ENCODE peak calls at places on chromosomes 2 and 18, in nine cellular contexts. V, J, N, T, U, K, E, F and X are unnamed samples. For H3K36me3, the result is how much of the 10 kb centered on the place peaks cover.

GRCh38 chr2:26646986-26647672 is 6.0 kb upstream of the CIB4 start:
- DNase-seq in U (no peak), E (no peak), J (no peak), N (peak), T (no peak), V (no peak), F (no peak), K (no peak), X (no peak)

GRCh38 chr2:171514908-171515582 is 7.2 kb upstream of the CYBRD1 start:
- DNase-seq in N (no peak), V (no peak), K (no peak), F (no peak), T (no peak), J (no peak), U (no peak), E (no peak), X (no peak)

GRCh38 chr18:63264871-63265270 is 54.7 kb downstream of the BCL2 start:
- DNase-seq in K (no peak), U (no peak), F (no peak), V (no peak), N (no peak), T (no peak), E (no peak), J (no peak), X (no peak)

GRCh38 chr2:20675701-20676352 is 8.9 kb downstream of the GDF7 start:
- DNase-seq in V (no peak), N (peak), K (peak), J (peak), F (no peak), T (no peak), E (peak), U (no peak), X (peak)

GRCh38 chr2:206020151-206020550 is 65.8 kb downstream of the INO80D start:
- DNase-seq in U (no peak), N (no peak), V (no peak), E (no peak), J (no peak), K (peak), T (no peak), F (no peak), X (no peak)

GRCh38 chr18:24396082-24396623 is 1.5 kb downstream of the OSBPL1A start:
- DNase-seq in E (no peak), K (no peak), J (no peak), T (no peak), U (no peak), V (peak), F (no peak), N (no peak), X (no peak)

GRCh38 chr2:42124051-42124813 is 44.9 kb upstream of the EML4 start:
- DNase-seq in K (no peak), E (no peak), N (no peak), T (no peak), J (no peak), V (no peak), U (no peak), F (peak), X (peak)

GRCh38 chr2:64400733-64401500 is 53.0 kb upstream of the LGALSL start:
- DNase-seq in F (no peak), V (no peak), U (no peak), K (peak), T (no peak), E (peak), N (peak), J (peak), X (no peak)

GRCh38 chr2:153548536-153548935 is 70.0 kb upstream of the RPRM start:
- DNase-seq in T (no peak), F (no peak), K (no peak), U (no peak), V (no peak), N (no peak), J (no peak), E (no peak), X (no peak)

GRCh38 chr18:25298853-25299274 is 53.1 kb downstream of the ZNF521 start:
- DNase-seq in T (peak), U (no peak), K (peak), E (no peak), V (peak), N (no peak), J (peak), F (peak), X (no peak)

DNA sequence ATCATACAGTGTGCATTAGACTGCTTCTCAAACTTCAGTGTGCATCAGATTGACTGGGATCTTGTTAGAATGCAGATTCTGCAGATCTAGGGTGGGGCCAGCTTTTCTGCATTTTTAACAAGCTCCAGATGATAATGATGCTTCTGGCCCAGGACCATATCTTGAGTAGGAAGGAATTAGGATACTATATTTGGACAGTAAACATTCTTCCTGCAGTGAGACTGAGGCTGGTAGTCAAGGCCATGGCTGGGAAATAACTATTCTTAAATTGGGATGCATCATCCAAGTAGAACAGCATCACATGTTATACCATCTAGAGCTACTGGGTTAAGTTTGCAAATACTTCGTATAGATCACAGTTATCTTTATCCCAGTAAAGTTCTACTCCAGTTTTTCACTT is 28.4 kb upstream of the ARMC9 start:
- DNase-seq in F (no peak), K (no peak), V (no peak), N (no peak), U (no peak), T (no peak), E (no peak), J (no peak), X (no peak)
- H3K36me3 ChIP-seq in F (under half), K (half or more), V (under half), N (under half), U (half or more), T (under half), E (half or more), J (under half), X (under half)

DNA sequence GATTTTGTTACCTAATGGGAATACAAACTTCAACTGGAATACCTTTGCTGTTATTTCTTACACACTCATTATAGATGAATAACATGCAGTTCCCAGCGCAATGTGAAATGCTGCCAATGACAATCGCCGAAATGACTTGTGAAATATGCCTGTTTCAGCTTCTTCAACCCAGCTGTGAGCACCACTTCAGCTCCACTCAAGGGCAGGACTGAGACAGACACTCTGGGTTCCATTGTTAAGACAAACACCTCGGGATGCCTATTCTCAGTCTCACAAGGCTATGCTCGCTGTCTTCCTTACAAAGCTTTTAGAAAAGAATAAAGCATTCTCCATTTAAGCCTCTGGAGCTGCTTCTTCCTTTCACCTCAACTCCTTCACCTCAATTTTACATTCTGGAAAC is 4.3 kb downstream of the CBLN2 start:
- DNase-seq in V (no peak), U (no peak), K (no peak), E (no peak), T (no peak), F (no peak), N (peak), J (no peak), X (no peak)
- TF ChIP-seq EZH2 in V (no peak), U (no peak), K (no peak), E (no peak), T (no peak), F (no peak), N (no peak), J (no peak), X (no peak)

DNA sequence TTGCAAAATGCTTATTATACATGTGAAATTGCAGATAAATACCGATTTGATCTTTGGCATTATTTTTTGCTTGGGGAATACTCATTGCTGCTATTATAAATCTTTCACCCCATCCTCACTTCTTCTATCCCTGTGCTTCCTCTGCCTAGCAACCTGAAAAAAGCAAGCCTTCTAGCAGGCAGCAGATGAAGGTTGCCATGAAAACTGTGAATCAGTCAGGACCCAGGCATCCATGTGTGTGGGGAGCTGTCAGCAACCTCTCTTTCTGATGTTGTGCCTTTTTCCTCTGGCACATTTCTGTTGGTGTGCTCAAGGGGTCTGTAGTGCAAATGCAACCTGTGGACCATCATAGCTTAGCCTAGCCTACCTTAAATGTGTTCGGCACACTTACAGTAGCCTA is 364.2 kb downstream of the LRRTM1 start:
- DNase-seq in E (no peak), K (no peak), T (no peak), F (no peak), N (no peak), U (no peak), V (no peak), J (no peak), X (no peak)
- H3K36me3 ChIP-seq in E (under half), K (under half), T (under half), F (under half), N (under half), U (under half), V (under half), J (under half), X (under half)

DNA sequence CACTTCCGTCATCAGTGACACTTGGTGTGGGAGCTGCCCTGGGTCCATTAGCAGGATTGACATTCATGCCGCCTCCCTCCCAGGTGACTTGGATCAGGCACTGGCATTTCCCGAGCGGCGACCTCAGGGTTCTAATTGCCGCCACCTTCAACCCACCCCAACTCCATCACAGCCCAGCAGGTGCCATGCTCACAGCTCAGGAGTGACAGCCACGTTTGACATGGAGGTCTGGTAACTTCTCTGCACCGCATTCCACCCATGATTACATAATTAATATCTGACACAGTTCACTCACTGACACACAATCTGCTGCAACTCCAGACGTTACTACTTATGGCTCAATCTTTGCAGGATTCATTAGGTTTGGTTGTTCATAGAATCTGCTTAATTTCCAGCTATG is 450.9 kb upstream of the MYT1L start:
- DNase-seq in J (no peak), V (no peak), K (no peak), E (no peak), T (no peak), F (no peak), U (no peak), N (no peak), X (no peak)
- TF ChIP-seq EZH2 in J (no peak), V (no peak), K (no peak), E (no peak), T (no peak), F (no peak), U (no peak), N (no peak), X (no peak)

GRCh38 chr2:74103763-74104162 is 43.9 kb downstream of the BOLA3 start:
- DNase-seq in V (no peak), N (no peak), K (no peak), F (no peak), E (no peak), T (no peak), U (no peak), J (no peak), X (no peak)
- H3K36me3 ChIP-seq in V (under half), N (under half), K (under half), F (under half), E (half or more), T (under half), U (under half), J (under half), X (under half)

DNA sequence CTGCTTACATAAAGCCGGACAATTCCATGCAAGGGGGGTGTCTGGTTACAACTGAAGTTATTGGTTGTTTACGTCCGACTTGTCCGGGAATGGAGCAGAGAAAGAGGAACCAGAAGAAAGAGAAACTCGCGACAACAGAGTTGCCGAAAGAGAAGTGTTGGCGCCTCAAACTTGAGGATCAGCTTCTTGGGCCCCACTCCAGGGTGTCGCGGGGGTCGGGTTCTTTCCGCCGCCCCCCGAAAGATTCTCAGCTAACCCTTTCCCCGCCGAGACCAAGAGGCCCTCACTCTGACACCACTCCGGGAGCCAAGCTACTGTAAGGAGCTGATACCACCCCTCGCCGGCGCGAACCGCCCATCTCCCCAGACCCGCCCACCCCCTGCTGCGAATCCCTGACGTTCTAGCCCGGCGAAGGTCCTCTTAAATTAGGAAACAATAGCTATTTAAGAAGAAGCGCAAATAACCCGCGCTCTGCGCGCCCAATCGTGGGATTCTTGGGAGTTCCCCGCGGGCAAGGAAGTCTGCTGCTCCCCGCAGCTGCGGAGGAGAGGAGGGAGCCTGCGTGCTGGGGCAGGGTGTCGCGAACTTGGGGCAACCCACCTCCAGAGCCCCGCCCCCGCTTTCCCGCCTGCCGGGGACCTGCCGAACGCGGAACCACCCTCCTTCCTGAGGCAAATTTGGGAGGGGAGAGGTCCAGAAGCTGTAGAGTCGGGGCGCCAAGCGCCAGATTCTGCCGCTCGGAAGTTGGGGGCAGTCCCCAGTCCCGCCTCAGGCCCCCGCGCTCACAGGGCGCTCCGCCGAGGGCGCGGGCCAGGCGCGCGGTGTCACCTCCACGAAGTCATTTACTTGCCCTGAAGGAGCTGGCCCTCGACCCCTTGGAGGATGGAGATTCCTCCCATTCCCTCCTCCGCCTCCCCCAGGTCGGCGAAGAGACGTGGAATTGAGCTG is 8.5 kb upstream of the SP9 start:
- DNase-seq in V (peak), U (no peak), K (no peak), F (no peak), N (peak), J (no peak), T (no peak), E (no peak), X (peak)
- TF ChIP-seq EZH2 in V (peak), U (no peak), K (no peak), F (peak), N (no peak), J (peak), T (peak), E (no peak), X (no peak)

DNA sequence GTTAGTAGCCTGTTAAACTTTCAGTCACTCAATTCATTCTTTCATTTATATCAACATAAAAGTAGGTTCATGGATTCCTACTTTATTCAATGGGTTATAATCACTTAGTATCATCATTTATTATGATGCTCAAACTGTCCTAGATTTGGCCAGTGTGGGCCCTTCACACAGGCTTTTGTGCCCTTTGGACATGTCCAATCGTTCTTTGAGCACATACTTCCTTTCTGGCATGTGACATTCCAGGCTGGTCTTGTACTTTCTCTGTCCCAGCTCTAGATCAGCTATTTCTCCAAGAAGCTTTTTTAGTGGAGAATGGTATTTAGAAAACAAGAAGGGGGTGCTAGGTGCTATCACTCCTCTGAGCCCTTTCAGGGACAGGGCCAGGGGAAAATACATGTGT is 11.5 kb downstream of the POLR1A start:
- DNase-seq in N (no peak), V (no peak), J (no peak), E (no peak), T (no peak), K (no peak), U (no peak), F (no peak), X (no peak)
- H3K36me3 ChIP-seq in N (under half), V (under half), J (under half), E (half or more), T (under half), K (half or more), U (half or more), F (under half), X (under half)

GRCh38 chr18:60066576-60066975 is 166.8 kb downstream of the PMAIP1 start:
- DNase-seq in V (no peak), U (no peak), T (no peak), F (no peak), E (no peak), J (no peak), K (no peak), N (no peak), X (no peak)
- TF ChIP-seq EZH2 in V (no peak), U (no peak), T (no peak), F (no peak), E (no peak), J (no peak), K (no peak), N (no peak), X (no peak)

GRCh38 chr2:237511885-237512405 is 24.9 kb downstream of the MLPH start:
- DNase-seq in J (no peak), K (no peak), N (no peak), V (no peak), F (no peak), E (no peak), T (no peak), U (no peak), X (no peak)
- H3K36me3 ChIP-seq in J (under half), K (half or more), N (under half), V (under half), F (under half), E (under half), T (under half), U (under half), X (under half)